ENCODE peak calls at places on chromosomes 2 and 18, in eight cellular contexts. D, L, P, T, N, X, V and C are unnamed samples. For H3K4me1, the result is how much of the 10 kb centered on the place peaks cover.

GRCh38 chr2:22970284-22970975 is 414.5 kb upstream of the KLHL29 start:
- DNase-seq in D (no peak), L (no peak), P (no peak), T (no peak), N (no peak), X (no peak), V (no peak), C (no peak)

GRCh38 chr18:31857516-31858106 is 85.3 kb downstream of the TRAPPC8 start:
- DNase-seq in D (no peak), L (no peak), P (no peak), T (no peak), N (no peak), X (no peak), V (no peak), C (no peak)

GRCh38 chr18:13530215-13530878 is 196.0 kb downstream of the FAM210A start:
- DNase-seq in D (no peak), L (no peak), P (no peak), T (no peak), N (no peak), X (no peak), V (no peak), C (no peak)

GRCh38 chr2:239316562-239317465 is 84.0 kb downstream of the HDAC4 start:
- DNase-seq in D (peak), L (no peak), P (peak), T (peak), N (peak), X (no peak), V (no peak), C (peak)

GRCh38 chr2:72142743-72143440 is 4.8 kb downstream of the CYP26B1 start:
- DNase-seq in D (peak), L (peak), P (peak), T (peak), N (peak), X (peak), V (peak), C (peak)

GRCh38 chr2:157325786-157326185 is at the start of gene ERMN:
- DNase-seq in D (no peak), L (no peak), P (no peak), T (no peak), N (no peak), X (peak), V (no peak), C (no peak)

GRCh38 chr2:149782566-149782965 is 195.0 kb upstream of the MMADHC start:
- DNase-seq in D (no peak), L (no peak), P (no peak), T (no peak), N (no peak), X (no peak), V (no peak), C (no peak)

GRCh38 chr2:166373951-166374350 is 1.8 kb downstream of the SCN9A start:
- DNase-seq in D (no peak), L (no peak), P (no peak), T (no peak), N (no peak), X (no peak), V (peak), C (peak)

GRCh38 chr2:15173506-15173905 is 387.6 kb downstream of the NBAS start:
- DNase-seq in D (no peak), L (no peak), P (no peak), T (no peak), N (no peak), X (no peak), V (no peak), C (no peak)

GRCh38 chr18:4208408-4208807 is 246.7 kb downstream of the DLGAP1 start:
- DNase-seq in D (no peak), L (no peak), P (no peak), T (no peak), N (no peak), X (no peak), V (no peak), C (no peak)

GRCh38 chr2:12330916-12331315 is 385.8 kb upstream of the TRIB2 start:
- DNase-seq in D (no peak), L (no peak), P (no peak), T (no peak), N (no peak), X (no peak), V (no peak), C (no peak)

GRCh38 chr18:3207565-3207964 is 12.2 kb downstream of the MYOM1 start:
- DNase-seq in D (no peak), L (no peak), P (peak), T (no peak), N (no peak), X (no peak), V (no peak), C (no peak)

GRCh38 chr18:75216212-75216925 is 5.8 kb downstream of the TSHZ1 start:
- DNase-seq in D (no peak), L (no peak), P (peak), T (no peak), N (no peak), X (no peak), V (no peak), C (no peak)

GRCh38 chr2:54670485-54671009 is 52.9 kb upstream of the EML6 start:
- DNase-seq in D (no peak), L (no peak), P (no peak), T (no peak), N (no peak), X (no peak), V (no peak), C (no peak)

GRCh38 chr2:54667726-54668650 is 55.5 kb upstream of the EML6 start:
- DNase-seq in D (no peak), L (no peak), P (no peak), T (no peak), N (no peak), X (no peak), V (no peak), C (no peak)

GRCh38 chr2:54671010-54671409 is 52.5 kb upstream of the EML6 start:
- DNase-seq in D (no peak), L (no peak), P (no peak), T (no peak), N (no peak), X (no peak), V (no peak), C (no peak)

GRCh38 chr2:54668711-54669110 is 54.8 kb upstream of the EML6 start:
- DNase-seq in D (no peak), L (no peak), P (no peak), T (no peak), N (no peak), X (no peak), V (no peak), C (no peak)

DNA sequence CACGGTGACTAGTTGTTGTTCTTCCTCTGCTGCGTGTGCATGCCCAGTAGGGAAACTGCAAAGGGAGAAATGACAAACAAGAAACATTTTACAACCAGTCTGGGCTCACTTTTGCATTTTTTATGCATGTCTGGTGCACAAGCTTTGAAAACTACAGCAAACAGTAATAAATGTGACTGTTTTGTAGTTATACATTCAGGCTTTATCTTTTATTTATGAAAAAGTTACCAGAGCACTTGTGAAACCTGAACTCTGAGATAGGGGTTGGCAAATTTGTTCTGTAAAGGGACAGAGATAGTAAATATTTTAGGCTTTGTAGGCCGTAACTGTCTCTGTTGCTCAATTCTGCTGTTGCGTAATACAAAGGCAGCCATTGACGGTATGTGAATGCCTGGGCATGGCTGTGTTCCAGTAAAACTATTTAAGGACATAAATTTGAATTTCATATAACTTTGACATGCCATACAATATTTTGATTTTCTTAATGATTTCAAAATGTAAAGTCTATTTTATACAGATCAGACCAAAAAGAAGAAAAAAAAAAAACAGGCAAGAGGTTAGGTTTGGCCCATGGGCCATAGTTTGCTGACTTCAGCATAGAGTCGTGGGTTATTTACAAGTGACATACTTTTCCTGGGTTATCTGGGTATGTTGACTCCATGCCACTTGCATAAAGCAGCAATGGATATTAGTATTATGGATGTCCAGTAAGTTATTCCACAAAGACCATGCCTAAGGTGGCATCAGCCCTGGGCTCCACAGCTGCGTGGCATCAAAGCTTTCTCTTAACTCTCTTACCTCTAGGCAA is 53.6 kb upstream of the EML6 start:
- DNase-seq in D (no peak), L (peak), P (no peak), T (no peak), N (no peak), X (no peak), V (peak), C (no peak)
- H3K4me1 ChIP-seq in D (half or more), L (under half), P (under half), T (under half), N (under half), X (under half), V (half or more), C (under half)

GRCh38 chr2:105880637-105881036 is 135.9 kb downstream of the NCK2 start:
- DNase-seq in D (no peak), L (no peak), P (no peak), T (no peak), N (no peak), X (no peak), V (no peak), C (no peak)

GRCh38 chr2:105879798-105880300 is 135.1 kb downstream of the NCK2 start:
- DNase-seq in D (no peak), L (no peak), P (no peak), T (no peak), N (no peak), X (no peak), V (no peak), C (no peak)

GRCh38 chr2:105879106-105879797 is 134.5 kb downstream of the NCK2 start:
- DNase-seq in D (no peak), L (no peak), P (no peak), T (no peak), N (no peak), X (no peak), V (peak), C (peak)

GRCh38 chr2:105882920-105883319 is 138.2 kb downstream of the NCK2 start:
- DNase-seq in D (no peak), L (no peak), P (no peak), T (no peak), N (no peak), X (no peak), V (no peak), C (no peak)

GRCh38 chr2:105881286-105882136 is 136.8 kb downstream of the NCK2 start:
- DNase-seq in D (no peak), L (no peak), P (no peak), T (no peak), N (no peak), X (no peak), V (no peak), C (no peak)
- H3K4me1 ChIP-seq in D (under half), L (under half), P (half or more), T (under half), N (under half), X (under half), V (half or more), C (under half)

GRCh38 chr2:108585446-108585845 is 51.2 kb downstream of the LIMS1 start:
- DNase-seq in D (no peak), L (no peak), P (no peak), T (no peak), N (no peak), X (no peak), V (no peak), C (no peak)
- H3K4me1 ChIP-seq in D (under half), L (under half), P (under half), T (under half), N (under half), X (under half), V (half or more), C (under half)

GRCh38 chr2:144500567-144500966 is 19.4 kb downstream of the ZEB2 start:
- DNase-seq in D (no peak), L (no peak), P (no peak), T (no peak), N (no peak), X (no peak), V (no peak), C (no peak)
- H3K4me1 ChIP-seq in D (half or more), L (under half), P (under half), T (under half), N (under half), X (under half), V (under half), C (under half)

GRCh38 chr2:174586418-174586817 is 11.2 kb downstream of the WIPF1 start:
- DNase-seq in D (no peak), L (no peak), P (no peak), T (no peak), N (no peak), X (no peak), V (no peak), C (no peak)

GRCh38 chr2:174587607-174588006 is 10.0 kb downstream of the WIPF1 start:
- DNase-seq in D (no peak), L (no peak), P (no peak), T (no peak), N (no peak), X (no peak), V (no peak), C (no peak)

GRCh38 chr2:174585111-174585510 is 12.5 kb downstream of the WIPF1 start:
- DNase-seq in D (no peak), L (no peak), P (no peak), T (no peak), N (no peak), X (no peak), V (no peak), C (no peak)

GRCh38 chr2:174586896-174587295 is 10.7 kb downstream of the WIPF1 start:
- DNase-seq in D (no peak), L (no peak), P (no peak), T (no peak), N (no peak), X (no peak), V (no peak), C (no peak)

DNA sequence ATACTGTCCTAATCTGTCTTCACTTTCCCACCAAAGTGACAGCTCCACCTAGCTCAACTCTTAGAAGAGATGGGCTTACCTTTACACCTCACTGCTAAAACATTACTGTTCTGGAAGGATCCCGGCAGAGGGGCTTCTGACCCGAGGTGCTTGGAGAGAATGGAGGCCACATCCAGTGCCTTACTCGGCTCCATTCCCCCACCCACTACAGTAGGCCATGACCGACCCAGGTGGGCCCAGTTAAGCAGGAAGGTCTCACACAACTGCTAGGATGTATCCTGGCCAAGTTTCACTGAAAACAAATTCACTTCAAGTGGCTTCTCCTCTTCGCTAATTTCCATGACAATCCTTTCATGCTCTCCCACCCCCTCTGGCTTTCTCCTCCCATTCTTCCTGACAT is 11.9 kb downstream of the WIPF1 start:
- DNase-seq in D (no peak), L (no peak), P (no peak), T (no peak), N (no peak), X (no peak), V (no peak), C (no peak)
- H3K4me1 ChIP-seq in D (under half), L (under half), P (under half), T (under half), N (under half), X (under half), V (under half), C (under half)

DNA sequence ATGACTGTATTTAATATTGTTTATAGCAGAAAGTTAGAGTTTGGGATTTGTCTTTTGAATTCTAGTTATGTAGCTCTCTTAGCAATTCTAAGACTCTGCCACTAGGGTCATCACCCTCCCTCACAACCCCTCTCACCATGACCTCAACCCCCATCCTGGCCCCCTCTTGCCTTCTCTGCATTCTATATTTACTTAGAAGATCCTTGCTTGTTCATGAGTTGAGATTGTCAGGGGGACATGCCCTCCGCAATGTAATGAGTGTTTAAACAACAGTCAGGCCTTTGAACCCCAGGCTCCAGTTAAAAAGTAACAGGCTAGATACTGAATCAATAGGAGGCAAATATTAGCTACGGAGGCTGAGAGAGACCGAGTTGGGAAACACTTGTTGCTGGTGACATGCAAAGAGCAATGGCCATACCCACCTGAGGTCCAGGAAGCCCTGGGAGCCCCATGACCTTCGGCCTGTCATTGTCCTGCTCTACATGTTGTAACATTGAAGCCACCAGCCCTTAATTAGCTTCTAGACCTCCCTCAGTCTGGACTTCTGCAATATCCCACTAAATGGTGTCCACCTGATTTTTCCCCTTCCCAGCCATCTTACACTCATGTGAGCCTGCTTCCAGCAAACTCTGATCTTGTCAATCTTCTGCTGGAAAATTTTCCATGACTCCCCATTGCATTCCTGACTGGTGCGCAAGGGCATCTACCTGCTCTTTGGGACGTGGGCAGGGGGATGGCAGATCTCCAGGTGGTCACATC is 221.1 kb downstream of the ALPK2 start:
- DNase-seq in D (no peak), L (no peak), P (peak), T (no peak), N (no peak), X (no peak), V (no peak), C (no peak)
- H3K4me1 ChIP-seq in D (under half), L (under half), P (under half), T (under half), N (under half), X (under half), V (under half), C (under half)

GRCh38 chr2:96091141-96091710 is 25.1 kb downstream of the ADRA2B start:
- DNase-seq in D (no peak), L (peak), P (peak), T (peak), N (peak), X (no peak), V (peak), C (peak)

GRCh38 chr2:96089356-96090180 is 26.8 kb downstream of the ADRA2B start:
- DNase-seq in D (peak), L (peak), P (no peak), T (peak), N (peak), X (no peak), V (no peak), C (no peak)

GRCh38 chr2:96088340-96089335 is 27.7 kb downstream of the ADRA2B start:
- DNase-seq in D (no peak), L (peak), P (no peak), T (peak), N (peak), X (no peak), V (no peak), C (no peak)

GRCh38 chr2:96090527-96090926 is 25.8 kb downstream of the ADRA2B start:
- DNase-seq in D (no peak), L (no peak), P (no peak), T (no peak), N (no peak), X (no peak), V (no peak), C (no peak)

GRCh38 chr2:96090181-96090500 is 26.2 kb downstream of the ADRA2B start:
- DNase-seq in D (no peak), L (no peak), P (peak), T (no peak), N (peak), X (no peak), V (no peak), C (no peak)
- H3K4me1 ChIP-seq in D (under half), L (under half), P (under half), T (under half), N (under half), X (under half), V (under half), C (under half)

GRCh38 chr2:197292614-197293013 is 18.0 kb downstream of the ANKRD44 start:
- DNase-seq in D (no peak), L (no peak), P (no peak), T (no peak), N (no peak), X (no peak), V (no peak), C (no peak)
- H3K4me1 ChIP-seq in D (under half), L (under half), P (under half), T (under half), N (under half), X (under half), V (under half), C (under half)

DNA sequence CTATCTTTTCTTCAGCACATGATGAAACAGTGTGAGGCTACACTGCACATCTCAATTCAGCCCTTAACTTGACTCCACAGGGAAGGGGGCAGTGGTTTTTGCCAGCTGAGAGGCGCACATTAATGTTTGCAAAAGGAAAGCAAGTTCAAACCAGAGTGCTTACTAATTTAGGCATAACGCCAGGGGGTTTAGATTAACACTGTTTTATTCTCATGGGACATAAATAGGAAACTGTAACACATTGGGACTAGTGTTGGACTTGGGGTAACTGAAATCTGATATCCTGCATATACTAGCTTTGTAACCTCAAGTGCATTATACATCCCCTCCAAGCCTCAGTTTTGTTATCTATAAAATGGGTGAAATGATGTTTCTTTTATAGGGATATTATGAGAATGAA is 821.2 kb upstream of the ID2 start:
- DNase-seq in D (no peak), L (no peak), P (no peak), T (no peak), N (no peak), X (no peak), V (no peak), C (no peak)
- H3K4me1 ChIP-seq in D (under half), L (under half), P (under half), T (under half), N (under half), X (under half), V (under half), C (under half)

GRCh38 chr18:48781990-48782368 is 168.8 kb downstream of the SMAD7 start:
- DNase-seq in D (no peak), L (no peak), P (peak), T (no peak), N (no peak), X (no peak), V (no peak), C (no peak)

GRCh38 chr18:48781041-48781989 is 169.4 kb downstream of the SMAD7 start:
- DNase-seq in D (peak), L (peak), P (peak), T (peak), N (peak), X (peak), V (peak), C (peak)

GRCh38 chr18:48778344-48779011 is 172.3 kb downstream of the SMAD7 start:
- DNase-seq in D (no peak), L (no peak), P (no peak), T (no peak), N (no peak), X (no peak), V (no peak), C (no peak)

GRCh38 chr18:48779462-48779861 is 171.3 kb downstream of the SMAD7 start:
- DNase-seq in D (no peak), L (no peak), P (no peak), T (no peak), N (no peak), X (no peak), V (no peak), C (no peak)

GRCh38 chr18:48780151-48781001 is 170.4 kb downstream of the SMAD7 start:
- DNase-seq in D (no peak), L (no peak), P (no peak), T (peak), N (no peak), X (no peak), V (no peak), C (no peak)
- H3K4me1 ChIP-seq in D (half or more), L (under half), P (under half), T (under half), N (under half), X (under half), V (half or more), C (under half)